ENCODE peak calls at places on chromosomes 3 and 15, in five cellular contexts. H is stimulated activated naive CD8-positive, alpha-beta T cell treated with anti-CD3 and anti-CD28 coated beads, Interleukin-15, amount 100 ng/mL, for 72 hours; P is NCI-H446; E is astrocyte of the cerebellum; K is activated CD4-positive, alpha-beta T cell treated with anti-CD3 and anti-CD28 coated beads for 24 hours. C is an unnamed sample.

GRCh38 chr3:46966811-46967210 is 9.7 kb downstream of the CCDC12 start:
- DNase-seq in P (no peak), E (no peak), H (no peak), K (no peak), C (no peak)

GRCh38 chr3:177855021-177855420 is 657.7 kb upstream of the TBL1XR1 start:
- DNase-seq in P (no peak), K (no peak), H (no peak), E (no peak), C (no peak)

GRCh38 chr15:69790632-69791031 is 307.1 kb downstream of the TLE3 start:
- DNase-seq in H (no peak), K (no peak), E (no peak), P (no peak), C (no peak)

GRCh38 chr3:35383216-35383615 is 256.1 kb upstream of the ARPP21 start:
- DNase-seq in P (no peak), E (no peak), H (no peak), K (no peak), C (no peak)

GRCh38 chr15:44719293-44719999 is 8.1 kb downstream of the B2M start:
- DNase-seq in H (peak), P (no peak), K (no peak), E (no peak), C (no peak)

GRCh38 chr3:4938583-4938982 is 40.7 kb upstream of the BHLHE40 start:
- DNase-seq in P (no peak), H (no peak), E (no peak), K (no peak), C (no peak)

GRCh38 chr15:65873271-65873670 is 4.0 kb downstream of the RAB11A start:
- DNase-seq in E (no peak), P (no peak), K (no peak), H (no peak), C (no peak)

GRCh38 chr15:77867266-77868047 is 210.1 kb downstream of the TBC1D2B start:
- DNase-seq in E (no peak), P (no peak), K (no peak), H (no peak), C (no peak)

GRCh38 chr3:106825962-106826605 is 551.2 kb upstream of the CCDC54 start:
- DNase-seq in E (peak), H (no peak), K (no peak), P (no peak), C (no peak)

GRCh38 chr3:192931825-192932224 is 14.2 kb upstream of the MB21D2 start:
- DNase-seq in K (no peak), E (no peak), P (no peak), H (no peak), C (no peak)

GRCh38 chr15:58077427-58077826 is 11.9 kb upstream of the ALDH1A2 start:
- DNase-seq in H (no peak), E (no peak), P (no peak), K (no peak), C (no peak)

GRCh38 chr3:134938024-134938525 is 143.0 kb downstream of the EPHB1 start:
- DNase-seq in P (no peak), H (no peak), E (no peak), K (no peak), C (no peak)

GRCh38 chr15:77897896-77898406 is 179.6 kb downstream of the TBC1D2B start:
- DNase-seq in P (no peak), E (no peak), K (no peak), H (no peak), C (no peak)

GRCh38 chr3:63912768-63913588 is 795 bp upstream of the SCAANT1 start:
- DNase-seq in K (peak), H (peak), E (peak), P (no peak), C (peak)

GRCh38 chr15:41511331-41512077 is 2.1 kb downstream of the LTK start:
- DNase-seq in H (no peak), K (no peak), P (no peak), E (no peak), C (no peak)

GRCh38 chr15:43134157-43134637 is 811 bp downstream of the TMEM62 start:
- DNase-seq in K (no peak), H (peak), E (no peak), P (no peak), C (no peak)

GRCh38 chr3:15959434-15959811 is 161.6 kb upstream of the ANKRD28 start:
- DNase-seq in P (no peak), H (no peak), E (no peak), K (no peak), C (no peak)

GRCh38 chr3:133487920-133488540 is 85.5 kb upstream of the CDV3 start:
- DNase-seq in P (no peak), K (no peak), H (peak), E (no peak), C (peak)

GRCh38 chr15:50260969-50261496 is 4.5 kb downstream of the HDC start:
- DNase-seq in H (no peak), K (no peak), E (no peak), P (no peak), C (no peak)

GRCh38 chr15:75666823-75667501 is 19.2 kb downstream of the SNX33 start:
- DNase-seq in K (no peak), H (no peak), P (no peak), E (peak), C (no peak)

GRCh38 chr15:33675246-33675645 is 293.1 kb upstream of the CHRM5 start:
- DNase-seq in E (peak), P (no peak), H (no peak), K (no peak), C (no peak)